ENCODE peak calls at places on chromosomes 16 and 17, in nine cellular contexts. S is GM18507; N is Caki2; F is stimulated activated CD4-positive, alpha-beta T cell treated with anti-CD3 and anti-CD28 coated beads, Interleukin-4, amount 100 ng/mL, for 48 hours; X is IMR-90; V is Ammon's horn; Y is GM13976; E is activated CD4-positive, CD25-positive, alpha-beta regulatory T cell; R is RPMI8226. G is an unnamed sample.
A peak's percentile ranks its signal among the peaks of the same experiment; 100 is the strongest.

GRCh38 chr16:21279501-21279900 is 1.4 kb upstream of the CRYM start:
- DNase-seq in S (no peak), N (no peak), F (no peak), X (no peak), V (no peak), Y (no peak), E (no peak), R (no peak), G (no peak)

GRCh38 chr17:6506679-6507231 is 49.6 kb downstream of the PITPNM3 start:
- DNase-seq in S (no peak), N (peak; percentile 81), F (no peak), X (no peak), V (no peak), Y (no peak), E (no peak), R (no peak), G (no peak)

GRCh38 chr17:66494023-66494803 is 191.8 kb downstream of the PRKCA start:
- DNase-seq in S (no peak), N (peak; percentile 38), F (no peak), X (peak; percentile 94), V (no peak), Y (no peak), E (no peak), R (no peak), G (no peak)

GRCh38 chr16:4081035-4081434 is 35.2 kb downstream of the ADCY9 start:
- DNase-seq in S (no peak), N (no peak), F (no peak), X (no peak), V (no peak), Y (no peak), E (no peak), R (no peak), G (no peak)

GRCh38 chr16:77599793-77600415 is 122.4 kb upstream of the NUDT7 start:
- DNase-seq in S (no peak), N (peak; percentile 19), F (no peak), X (peak; percentile 47), V (peak; percentile 35), Y (peak; percentile 26), E (no peak), R (peak; percentile 34), G (no peak)

GRCh38 chr16:81838794-81839193 is 59.7 kb downstream of the PLCG2 start:
- DNase-seq in S (no peak), N (no peak), F (no peak), X (peak; percentile 9), V (no peak), Y (peak; percentile 56), E (no peak), R (peak; percentile 34), G (no peak)

GRCh38 chr17:47739150-47739549 is 6.1 kb downstream of the TBX21 start:
- DNase-seq in S (no peak), N (no peak), F (no peak), X (no peak), V (no peak), Y (no peak), E (no peak), R (no peak), G (no peak)

GRCh38 chr16:4917117-4917516 is 19.8 kb downstream of the PPL start:
- DNase-seq in S (no peak), N (no peak), F (no peak), X (peak; percentile 74), V (no peak), Y (no peak), E (no peak), R (no peak), G (no peak)

GRCh38 chr17:13002761-13003453 is 14.9 kb downstream of the ELAC2 start:
- DNase-seq in S (no peak), N (peak; percentile 40), F (peak; percentile 37), X (peak; percentile 77), V (peak; percentile 87), Y (peak; percentile 77), E (no peak), R (peak; percentile 45), G (peak; percentile 28)

GRCh38 chr16:29992371-29992967 is 2.9 kb downstream of the HIRIP3 start:
- DNase-seq in S (no peak), N (peak; percentile 19), F (no peak), X (peak; percentile 63), V (no peak), Y (no peak), E (no peak), R (no peak), G (no peak)

GRCh38 chr17:32341141-32341856 is 674 bp downstream of the C17orf75 start:
- DNase-seq in S (no peak), N (peak; percentile 47), F (peak; percentile 28), X (no peak), V (peak; percentile 39), Y (peak; percentile 57), E (no peak), R (peak; percentile 64), G (no peak)

GRCh38 chr16:15650698-15651161 is 685 bp downstream of the NDE1 start:
- DNase-seq in S (no peak), N (peak; percentile 22), F (no peak), X (peak; percentile 13), V (no peak), Y (peak; percentile 74), E (no peak), R (peak; percentile 76), G (peak; percentile 74)

G was measured in stimulated activated effector memory CD8-positive, alpha-beta T cell treated with anti-CD3 and anti-CD28 coated beads, Interleukin-12 subunit alpha, Interleukin-12 subunit beta, amount 100 ng/mL, for 72 hours.